ENCODE peak calls at places on chromosomes 6 and 20, in nine cellular contexts. N, A, J, R, E, H, Y, V and S are unnamed samples.

GRCh38 chr20:9515761-9516657 is 1.6 kb downstream of the LAMP5 start:
- DNase-seq in N (no peak), A (no peak), J (no peak), R (peak; percentile 73), E (no peak), H (peak; percentile 55), Y (no peak), V (no peak), S (peak; percentile 22)

GRCh38 chr6:15207923-15208322 is 37.9 kb upstream of the JARID2 start:
- DNase-seq in N (no peak), A (peak; percentile 70), J (no peak), R (peak; percentile 84), E (no peak), H (no peak), Y (no peak), V (no peak), S (no peak)

GRCh38 chr6:39061182-39061581 is 12.6 kb downstream of the GLP1R start:
- DNase-seq in N (no peak), A (no peak), J (no peak), R (no peak), E (no peak), H (no peak), Y (no peak), V (no peak), S (no peak)

GRCh38 chr6:167118839-167119238 is 4.1 kb upstream of the CCR6 start:
- DNase-seq in N (no peak), A (no peak), J (no peak), R (no peak), E (no peak), H (no peak), Y (no peak), V (no peak), S (no peak)

GRCh38 chr20:1809611-1810510 is 85.3 kb upstream of the SIRPA start:
- DNase-seq in N (no peak), A (peak; percentile 82), J (no peak), R (no peak), E (no peak), H (no peak), Y (no peak), V (no peak), S (no peak)

GRCh38 chr6:149445095-149445466 is 39.7 kb downstream of the ZC3H12D start:
- DNase-seq in N (no peak), A (no peak), J (peak; percentile 5), R (no peak), E (no peak), H (no peak), Y (no peak), V (no peak), S (no peak)

GRCh38 chr6:163720005-163720404 is 305.5 kb downstream of the QKI start:
- DNase-seq in N (no peak), A (no peak), J (no peak), R (no peak), E (no peak), H (no peak), Y (no peak), V (no peak), S (no peak)

GRCh38 chr6:159117031-159117430 is 52.2 kb upstream of the FNDC1 start:
- DNase-seq in N (no peak), A (peak; percentile 93), J (no peak), R (no peak), E (peak; percentile 38), H (no peak), Y (no peak), V (no peak), S (no peak)

GRCh38 chr20:50572922-50573777 is 63.0 kb downstream of the PTPN1 start:
- DNase-seq in N (peak; percentile 68), A (peak; percentile 91), J (peak; percentile 79), R (no peak), E (peak; percentile 68), H (peak; percentile 85), Y (no peak), V (no peak), S (peak; percentile 60)

GRCh38 chr6:153129873-153130514 is 1.1 kb downstream of the RGS17 start:
- DNase-seq in N (no peak), A (peak; percentile 61), J (no peak), R (peak; percentile 38), E (no peak), H (peak; percentile 15), Y (no peak), V (no peak), S (no peak)

GRCh38 chr6:144408151-144408550 is 123.0 kb downstream of the UTRN start:
- DNase-seq in N (peak; percentile 70), A (peak; percentile 33), J (no peak), R (peak; percentile 22), E (peak; percentile 40), H (no peak), Y (no peak), V (no peak), S (peak; percentile 61)

GRCh38 chr20:41407617-41408016 is 41.0 kb upstream of the EMILIN3 start:
- DNase-seq in N (no peak), A (no peak), J (no peak), R (no peak), E (no peak), H (no peak), Y (no peak), V (no peak), S (no peak)

GRCh38 chr20:34582221-34582620 is 23.7 kb downstream of the MAP1LC3A start:
- DNase-seq in N (no peak), A (no peak), J (no peak), R (no peak), E (no peak), H (no peak), Y (no peak), V (no peak), S (no peak)

GRCh38 chr6:36753671-36754485 is 56.3 kb downstream of the RAB44 start:
- DNase-seq in N (no peak), A (no peak), J (no peak), R (no peak), E (no peak), H (no peak), Y (no peak), V (no peak), S (no peak)

GRCh38 chr20:41245086-41245707 is 72.3 kb downstream of the ZHX3 start:
- DNase-seq in N (no peak), A (peak; percentile 42), J (no peak), R (peak; percentile 77), E (peak; percentile 28), H (peak; percentile 31), Y (no peak), V (peak; percentile 84), S (no peak)

GRCh38 chr6:45742591-45742990 is 273.1 kb downstream of the CLIC5 start:
- DNase-seq in N (no peak), A (no peak), J (no peak), R (no peak), E (no peak), H (no peak), Y (no peak), V (no peak), S (no peak)

GRCh38 chr6:89335164-89335563 is 17.4 kb downstream of the UBE2J1 start:
- DNase-seq in N (no peak), A (no peak), J (no peak), R (no peak), E (no peak), H (no peak), Y (no peak), V (no peak), S (no peak)

GRCh38 chr6:144263786-144264185 is 21.3 kb upstream of the UTRN start:
- DNase-seq in N (no peak), A (no peak), J (no peak), R (no peak), E (no peak), H (no peak), Y (no peak), V (no peak), S (no peak)

GRCh38 chr6:168181316-168181715 is 102.3 kb upstream of the FRMD1 start:
- DNase-seq in N (no peak), A (no peak), J (no peak), R (no peak), E (no peak), H (no peak), Y (no peak), V (no peak), S (no peak)

GRCh38 chr6:70280462-70280861 is 22.4 kb downstream of the COL9A1 start:
- DNase-seq in N (no peak), A (no peak), J (peak; percentile 93), R (peak; percentile 19), E (no peak), H (no peak), Y (no peak), V (no peak), S (no peak)

GRCh38 chr20:4710106-4710475 is 11.6 kb upstream of the PRND start:
- DNase-seq in N (no peak), A (no peak), J (no peak), R (no peak), E (no peak), H (no peak), Y (no peak), V (no peak), S (no peak)

GRCh38 chr6:74578339-74578738 is 627.5 kb downstream of the COL12A1 start:
- DNase-seq in N (no peak), A (peak; percentile 86), J (no peak), R (no peak), E (no peak), H (no peak), Y (no peak), V (no peak), S (no peak)

GRCh38 chr6:104484191-104484590 is 375.5 kb downstream of the HACE1 start:
- DNase-seq in N (no peak), A (no peak), J (no peak), R (no peak), E (no peak), H (no peak), Y (no peak), V (no peak), S (no peak)

GRCh38 chr6:125835221-125835744 is 44.5 kb downstream of the NCOA7 start:
- DNase-seq in N (no peak), A (peak; percentile 73), J (no peak), R (no peak), E (peak; percentile 27), H (peak; percentile 4), Y (no peak), V (no peak), S (no peak)

GRCh38 chr6:19478273-19478672 is 358.9 kb upstream of the ID4 start:
- DNase-seq in N (no peak), A (no peak), J (no peak), R (no peak), E (no peak), H (no peak), Y (no peak), V (no peak), S (no peak)

GRCh38 chr6:152271681-152272464 is 365.3 kb downstream of the SYNE1 start:
- DNase-seq in N (peak; percentile 68), A (peak; percentile 77), J (no peak), R (no peak), E (peak; percentile 63), H (peak; percentile 9), Y (no peak), V (no peak), S (peak; percentile 53)

GRCh38 chr6:16694789-16695188 is 66.5 kb downstream of the ATXN1 start:
- DNase-seq in N (no peak), A (no peak), J (no peak), R (no peak), E (no peak), H (no peak), Y (no peak), V (no peak), S (no peak)

GRCh38 chr6:18386302-18386976 is 711 bp upstream of the RNF144B start:
- DNase-seq in N (no peak), A (no peak), J (no peak), R (no peak), E (no peak), H (peak; percentile 72), Y (no peak), V (no peak), S (no peak)

GRCh38 chr20:59634435-59635005 is 30.2 kb downstream of the PHACTR3 start:
- DNase-seq in N (no peak), A (no peak), J (no peak), R (no peak), E (no peak), H (no peak), Y (no peak), V (no peak), S (no peak)

GRCh38 chr6:140485740-140486467 is 1111.5 kb upstream of the CITED2 start:
- DNase-seq in N (no peak), A (peak; percentile 97), J (no peak), R (no peak), E (peak; percentile 54), H (peak; percentile 50), Y (no peak), V (peak; percentile 39), S (no peak)

GRCh38 chr20:44643154-44643519 is 8.4 kb downstream of the ADA start:
- DNase-seq in N (no peak), A (no peak), J (no peak), R (no peak), E (no peak), H (no peak), Y (no peak), V (no peak), S (no peak)